ENCODE peak calls at places on chromosomes 1 and 21, in five cellular contexts. One of them, this sample, is unnamed.

GRCh38 chr1:183676515-183677189 is 23.5 kb upstream of the APOBEC4 start:
- DNase-seq in CD8-positive, alpha-beta T cell: no peak
- DNase-seq in tibial artery: no peak
- DNase-seq in stimulated activated CD8-positive, alpha-beta memory T cell treated with anti-CD3 and anti-CD28 coated beads, Interleukin-2, amount 100 ng/mL, for 1 hour: no peak
- DNase-seq in activated naive CD8-positive, alpha-beta T cell treated with anti-CD3 and anti-CD28 coated beads for 36 hours: no peak
- DNase-seq in this sample: no peak

GRCh38 chr1:84780000-84780716 is 89.9 kb upstream of the SSX2IP start:
- DNase-seq in CD8-positive, alpha-beta T cell: no peak
- DNase-seq in tibial artery: no peak
- DNase-seq in stimulated activated CD8-positive, alpha-beta memory T cell treated with anti-CD3 and anti-CD28 coated beads, Interleukin-2, amount 100 ng/mL, for 1 hour: no peak
- DNase-seq in activated naive CD8-positive, alpha-beta T cell treated with anti-CD3 and anti-CD28 coated beads for 36 hours: no peak
- DNase-seq in this sample: no peak

GRCh38 chr1:231162970-231163830 is 1.3 kb downstream of the TRIM67 start:
- DNase-seq in CD8-positive, alpha-beta T cell: no peak
- DNase-seq in tibial artery: no peak
- DNase-seq in stimulated activated CD8-positive, alpha-beta memory T cell treated with anti-CD3 and anti-CD28 coated beads, Interleukin-2, amount 100 ng/mL, for 1 hour: no peak
- DNase-seq in activated naive CD8-positive, alpha-beta T cell treated with anti-CD3 and anti-CD28 coated beads for 36 hours: no peak
- DNase-seq in this sample: no peak

GRCh38 chr1:40392206-40392605 is 18.7 kb downstream of the SMAP2 start:
- DNase-seq in CD8-positive, alpha-beta T cell: no peak
- DNase-seq in tibial artery: no peak
- DNase-seq in stimulated activated CD8-positive, alpha-beta memory T cell treated with anti-CD3 and anti-CD28 coated beads, Interleukin-2, amount 100 ng/mL, for 1 hour: no peak
- DNase-seq in activated naive CD8-positive, alpha-beta T cell treated with anti-CD3 and anti-CD28 coated beads for 36 hours: no peak
- DNase-seq in this sample: no peak

GRCh38 chr21:38795475-38795874 is 10.3 kb upstream of the ETS2 start:
- DNase-seq in CD8-positive, alpha-beta T cell: no peak
- DNase-seq in tibial artery: no peak
- DNase-seq in stimulated activated CD8-positive, alpha-beta memory T cell treated with anti-CD3 and anti-CD28 coated beads, Interleukin-2, amount 100 ng/mL, for 1 hour: no peak
- DNase-seq in activated naive CD8-positive, alpha-beta T cell treated with anti-CD3 and anti-CD28 coated beads for 36 hours: no peak
- DNase-seq in this sample: no peak

GRCh38 chr1:44678626-44679025 is 4.1 kb downstream of the ARMH1 start:
- DNase-seq in CD8-positive, alpha-beta T cell: no peak
- DNase-seq in tibial artery: no peak
- DNase-seq in stimulated activated CD8-positive, alpha-beta memory T cell treated with anti-CD3 and anti-CD28 coated beads, Interleukin-2, amount 100 ng/mL, for 1 hour: no peak
- DNase-seq in activated naive CD8-positive, alpha-beta T cell treated with anti-CD3 and anti-CD28 coated beads for 36 hours: no peak
- DNase-seq in this sample: no peak

GRCh38 chr1:179954494-179955317 is at the start of gene CEP350:
- DNase-seq in CD8-positive, alpha-beta T cell: peak; percentile 95
- DNase-seq in tibial artery: peak; percentile 98
- DNase-seq in stimulated activated CD8-positive, alpha-beta memory T cell treated with anti-CD3 and anti-CD28 coated beads, Interleukin-2, amount 100 ng/mL, for 1 hour: peak; percentile 93
- DNase-seq in activated naive CD8-positive, alpha-beta T cell treated with anti-CD3 and anti-CD28 coated beads for 36 hours: peak; percentile 98
- DNase-seq in this sample: peak; percentile 92

GRCh38 chr1:2086446-2087082 is 36.4 kb downstream of the PRKCZ start:
- DNase-seq in CD8-positive, alpha-beta T cell: no peak
- DNase-seq in tibial artery: no peak
- DNase-seq in stimulated activated CD8-positive, alpha-beta memory T cell treated with anti-CD3 and anti-CD28 coated beads, Interleukin-2, amount 100 ng/mL, for 1 hour: no peak
- DNase-seq in activated naive CD8-positive, alpha-beta T cell treated with anti-CD3 and anti-CD28 coated beads for 36 hours: no peak
- DNase-seq in this sample: no peak

GRCh38 chr1:112718691-112719418 is 3.7 kb upstream of the PPM1J start:
- DNase-seq in CD8-positive, alpha-beta T cell: peak; percentile 59
- DNase-seq in tibial artery: peak; percentile 67
- DNase-seq in stimulated activated CD8-positive, alpha-beta memory T cell treated with anti-CD3 and anti-CD28 coated beads, Interleukin-2, amount 100 ng/mL, for 1 hour: peak; percentile 30
- DNase-seq in activated naive CD8-positive, alpha-beta T cell treated with anti-CD3 and anti-CD28 coated beads for 36 hours: peak; percentile 82
- DNase-seq in this sample: peak; percentile 74

GRCh38 chr1:39348278-39348677 is 143.2 kb upstream of the BMP8A start:
- DNase-seq in CD8-positive, alpha-beta T cell: no peak
- DNase-seq in tibial artery: no peak
- DNase-seq in stimulated activated CD8-positive, alpha-beta memory T cell treated with anti-CD3 and anti-CD28 coated beads, Interleukin-2, amount 100 ng/mL, for 1 hour: no peak
- DNase-seq in activated naive CD8-positive, alpha-beta T cell treated with anti-CD3 and anti-CD28 coated beads for 36 hours: no peak
- DNase-seq in this sample: no peak

GRCh38 chr1:155012052-155012546 is 9.5 kb downstream of the ZBTB7B start:
- DNase-seq in CD8-positive, alpha-beta T cell: no peak
- DNase-seq in tibial artery: peak; percentile 68
- DNase-seq in stimulated activated CD8-positive, alpha-beta memory T cell treated with anti-CD3 and anti-CD28 coated beads, Interleukin-2, amount 100 ng/mL, for 1 hour: no peak
- DNase-seq in activated naive CD8-positive, alpha-beta T cell treated with anti-CD3 and anti-CD28 coated beads for 36 hours: no peak
- DNase-seq in this sample: peak; percentile 63

GRCh38 chr1:212710566-212710965 is 10.9 kb upstream of the BATF3 start:
- DNase-seq in CD8-positive, alpha-beta T cell: no peak
- DNase-seq in tibial artery: no peak
- DNase-seq in stimulated activated CD8-positive, alpha-beta memory T cell treated with anti-CD3 and anti-CD28 coated beads, Interleukin-2, amount 100 ng/mL, for 1 hour: no peak
- DNase-seq in activated naive CD8-positive, alpha-beta T cell treated with anti-CD3 and anti-CD28 coated beads for 36 hours: no peak
- DNase-seq in this sample: no peak

GRCh38 chr1:234981758-234982157 is 146.9 kb downstream of the TOMM20 start:
- DNase-seq in CD8-positive, alpha-beta T cell: no peak
- DNase-seq in tibial artery: no peak
- DNase-seq in stimulated activated CD8-positive, alpha-beta memory T cell treated with anti-CD3 and anti-CD28 coated beads, Interleukin-2, amount 100 ng/mL, for 1 hour: no peak
- DNase-seq in activated naive CD8-positive, alpha-beta T cell treated with anti-CD3 and anti-CD28 coated beads for 36 hours: no peak
- DNase-seq in this sample: no peak

GRCh38 chr1:50704126-50704525 is 255.9 kb downstream of the FAF1 start:
- DNase-seq in CD8-positive, alpha-beta T cell: no peak
- DNase-seq in tibial artery: no peak
- DNase-seq in stimulated activated CD8-positive, alpha-beta memory T cell treated with anti-CD3 and anti-CD28 coated beads, Interleukin-2, amount 100 ng/mL, for 1 hour: no peak
- DNase-seq in activated naive CD8-positive, alpha-beta T cell treated with anti-CD3 and anti-CD28 coated beads for 36 hours: no peak
- DNase-seq in this sample: no peak

GRCh38 chr1:55877440-55878232 is 662.5 kb upstream of the USP24 start:
- DNase-seq in CD8-positive, alpha-beta T cell: no peak
- DNase-seq in tibial artery: no peak
- DNase-seq in stimulated activated CD8-positive, alpha-beta memory T cell treated with anti-CD3 and anti-CD28 coated beads, Interleukin-2, amount 100 ng/mL, for 1 hour: no peak
- DNase-seq in activated naive CD8-positive, alpha-beta T cell treated with anti-CD3 and anti-CD28 coated beads for 36 hours: no peak
- DNase-seq in this sample: no peak

GRCh38 chr1:201258763-201259230 is 24.5 kb upstream of the PKP1 start:
- DNase-seq in CD8-positive, alpha-beta T cell: no peak
- DNase-seq in tibial artery: no peak
- DNase-seq in stimulated activated CD8-positive, alpha-beta memory T cell treated with anti-CD3 and anti-CD28 coated beads, Interleukin-2, amount 100 ng/mL, for 1 hour: no peak
- DNase-seq in activated naive CD8-positive, alpha-beta T cell treated with anti-CD3 and anti-CD28 coated beads for 36 hours: no peak
- DNase-seq in this sample: no peak

GRCh38 chr1:232990176-232990723 is 39.8 kb downstream of the NTPCR start:
- DNase-seq in CD8-positive, alpha-beta T cell: no peak
- DNase-seq in tibial artery: no peak
- DNase-seq in stimulated activated CD8-positive, alpha-beta memory T cell treated with anti-CD3 and anti-CD28 coated beads, Interleukin-2, amount 100 ng/mL, for 1 hour: no peak
- DNase-seq in activated naive CD8-positive, alpha-beta T cell treated with anti-CD3 and anti-CD28 coated beads for 36 hours: no peak
- DNase-seq in this sample: no peak

GRCh38 chr1:230321741-230322420 is 104.3 kb downstream of the PGBD5 start:
- DNase-seq in CD8-positive, alpha-beta T cell: no peak
- DNase-seq in tibial artery: no peak
- DNase-seq in stimulated activated CD8-positive, alpha-beta memory T cell treated with anti-CD3 and anti-CD28 coated beads, Interleukin-2, amount 100 ng/mL, for 1 hour: no peak
- DNase-seq in activated naive CD8-positive, alpha-beta T cell treated with anti-CD3 and anti-CD28 coated beads for 36 hours: no peak
- DNase-seq in this sample: no peak

GRCh38 chr1:34871443-34872132 is 12.0 kb upstream of the SMIM12 start:
- DNase-seq in CD8-positive, alpha-beta T cell: no peak
- DNase-seq in tibial artery: no peak
- DNase-seq in stimulated activated CD8-positive, alpha-beta memory T cell treated with anti-CD3 and anti-CD28 coated beads, Interleukin-2, amount 100 ng/mL, for 1 hour: no peak
- DNase-seq in activated naive CD8-positive, alpha-beta T cell treated with anti-CD3 and anti-CD28 coated beads for 36 hours: no peak
- DNase-seq in this sample: no peak

GRCh38 chr1:61757945-61758344 is 15.7 kb downstream of the PATJ start:
- DNase-seq in CD8-positive, alpha-beta T cell: no peak
- DNase-seq in tibial artery: no peak
- DNase-seq in stimulated activated CD8-positive, alpha-beta memory T cell treated with anti-CD3 and anti-CD28 coated beads, Interleukin-2, amount 100 ng/mL, for 1 hour: no peak
- DNase-seq in activated naive CD8-positive, alpha-beta T cell treated with anti-CD3 and anti-CD28 coated beads for 36 hours: no peak
- DNase-seq in this sample: no peak

GRCh38 chr21:26659181-26659580 is 86.1 kb upstream of the CYYR1 start:
- DNase-seq in CD8-positive, alpha-beta T cell: no peak
- DNase-seq in tibial artery: no peak
- DNase-seq in stimulated activated CD8-positive, alpha-beta memory T cell treated with anti-CD3 and anti-CD28 coated beads, Interleukin-2, amount 100 ng/mL, for 1 hour: no peak
- DNase-seq in activated naive CD8-positive, alpha-beta T cell treated with anti-CD3 and anti-CD28 coated beads for 36 hours: no peak
- DNase-seq in this sample: no peak

GRCh38 chr1:204493882-204494280 is 724 bp downstream of the PIK3C2B start:
- DNase-seq in CD8-positive, alpha-beta T cell: peak; percentile 41
- DNase-seq in tibial artery: no peak
- DNase-seq in stimulated activated CD8-positive, alpha-beta memory T cell treated with anti-CD3 and anti-CD28 coated beads, Interleukin-2, amount 100 ng/mL, for 1 hour: no peak
- DNase-seq in activated naive CD8-positive, alpha-beta T cell treated with anti-CD3 and anti-CD28 coated beads for 36 hours: no peak
- DNase-seq in this sample: no peak

GRCh38 chr1:171251042-171251740 is 2.9 kb downstream of the FMO1 start:
- DNase-seq in CD8-positive, alpha-beta T cell: no peak
- DNase-seq in tibial artery: no peak
- DNase-seq in stimulated activated CD8-positive, alpha-beta memory T cell treated with anti-CD3 and anti-CD28 coated beads, Interleukin-2, amount 100 ng/mL, for 1 hour: no peak
- DNase-seq in activated naive CD8-positive, alpha-beta T cell treated with anti-CD3 and anti-CD28 coated beads for 36 hours: peak; percentile 14
- DNase-seq in this sample: no peak

GRCh38 chr1:205633421-205633976 is 1.7 kb upstream of the ELK4 start:
- DNase-seq in CD8-positive, alpha-beta T cell: no peak
- DNase-seq in tibial artery: no peak
- DNase-seq in stimulated activated CD8-positive, alpha-beta memory T cell treated with anti-CD3 and anti-CD28 coated beads, Interleukin-2, amount 100 ng/mL, for 1 hour: no peak
- DNase-seq in activated naive CD8-positive, alpha-beta T cell treated with anti-CD3 and anti-CD28 coated beads for 36 hours: no peak
- DNase-seq in this sample: no peak

GRCh38 chr1:174222166-174222949 is 63.0 kb downstream of the RABGAP1L start:
- DNase-seq in CD8-positive, alpha-beta T cell: no peak
- DNase-seq in tibial artery: no peak
- DNase-seq in stimulated activated CD8-positive, alpha-beta memory T cell treated with anti-CD3 and anti-CD28 coated beads, Interleukin-2, amount 100 ng/mL, for 1 hour: no peak
- DNase-seq in activated naive CD8-positive, alpha-beta T cell treated with anti-CD3 and anti-CD28 coated beads for 36 hours: no peak
- DNase-seq in this sample: no peak

GRCh38 chr1:202805886-202806511 is 2.2 kb downstream of the KDM5B start:
- DNase-seq in CD8-positive, alpha-beta T cell: no peak
- DNase-seq in tibial artery: no peak
- DNase-seq in stimulated activated CD8-positive, alpha-beta memory T cell treated with anti-CD3 and anti-CD28 coated beads, Interleukin-2, amount 100 ng/mL, for 1 hour: no peak
- DNase-seq in activated naive CD8-positive, alpha-beta T cell treated with anti-CD3 and anti-CD28 coated beads for 36 hours: no peak
- DNase-seq in this sample: no peak

GRCh38 chr1:28591708-28592313 is at the start of gene RAB42:
- DNase-seq in CD8-positive, alpha-beta T cell: no peak
- DNase-seq in tibial artery: peak; percentile 59
- DNase-seq in stimulated activated CD8-positive, alpha-beta memory T cell treated with anti-CD3 and anti-CD28 coated beads, Interleukin-2, amount 100 ng/mL, for 1 hour: no peak
- DNase-seq in activated naive CD8-positive, alpha-beta T cell treated with anti-CD3 and anti-CD28 coated beads for 36 hours: no peak
- DNase-seq in this sample: no peak

GRCh38 chr1:245751111-245751510 is 596.3 kb downstream of the KIF26B start:
- DNase-seq in CD8-positive, alpha-beta T cell: no peak
- DNase-seq in tibial artery: no peak
- DNase-seq in stimulated activated CD8-positive, alpha-beta memory T cell treated with anti-CD3 and anti-CD28 coated beads, Interleukin-2, amount 100 ng/mL, for 1 hour: no peak
- DNase-seq in activated naive CD8-positive, alpha-beta T cell treated with anti-CD3 and anti-CD28 coated beads for 36 hours: no peak
- DNase-seq in this sample: no peak

GRCh38 chr1:9070421-9071015 is 1.1 kb upstream of the SLC2A5 start:
- DNase-seq in CD8-positive, alpha-beta T cell: no peak
- DNase-seq in tibial artery: no peak
- DNase-seq in stimulated activated CD8-positive, alpha-beta memory T cell treated with anti-CD3 and anti-CD28 coated beads, Interleukin-2, amount 100 ng/mL, for 1 hour: no peak
- DNase-seq in activated naive CD8-positive, alpha-beta T cell treated with anti-CD3 and anti-CD28 coated beads for 36 hours: no peak
- DNase-seq in this sample: no peak